ENCODE peak calls at places on chromosomes 5 and 9, in nine cellular contexts. L, P, G, A, Z, E, O, F and X are unnamed samples.
A peak's percentile ranks its signal among the peaks of the same experiment; 100 is the strongest.

GRCh38 chr5:142253938-142254895 is 70.6 kb downstream of the SPRY4 start:
- DNase-seq in Z (no peak), A (peak; percentile 85), L (no peak), E (peak; percentile 37), G (peak; percentile 47), O (peak; percentile 39), P (no peak), F (no peak), X (peak; percentile 33)

GRCh38 chr9:33623658-33624586 is 99.9 kb downstream of the ANKRD18B start:
- DNase-seq in F (peak; percentile 56), G (peak; percentile 67), Z (no peak), A (peak; percentile 59), L (peak; percentile 66), O (peak; percentile 13), E (peak; percentile 69), P (peak; percentile 81), X (peak; percentile 81)

GRCh38 chr5:5497132-5497748 is 74.8 kb downstream of the ICE1 start:
- DNase-seq in A (peak; percentile 64), P (peak; percentile 26), O (no peak), G (peak; percentile 57), F (peak; percentile 58), Z (peak; percentile 23), L (no peak), E (peak; percentile 62), X (peak; percentile 71)

GRCh38 chr9:120888626-120889025 is 11.6 kb upstream of the PHF19 start:
- DNase-seq in Z (no peak), O (no peak), L (no peak), G (no peak), A (no peak), E (no peak), F (no peak), P (no peak), X (no peak)

GRCh38 chr5:74075900-74076484 is 450.0 kb downstream of the ARHGEF28 start:
- DNase-seq in P (no peak), L (no peak), O (no peak), A (no peak), Z (no peak), E (no peak), G (peak; percentile 7), F (no peak), X (no peak)

GRCh38 chr9:98795970-98796363 is 388 bp downstream of the ANKS6 start:
- DNase-seq in Z (no peak), P (no peak), O (no peak), E (no peak), G (no peak), L (peak; percentile 46), F (no peak), A (peak; percentile 6), X (no peak)

GRCh38 chr9:136606687-136607333 is 55.9 kb upstream of the EGFL7 start:
- DNase-seq in F (no peak), L (no peak), O (no peak), Z (no peak), P (no peak), G (no peak), E (no peak), A (no peak), X (no peak)

GRCh38 chr5:103066346-103066745 is 53.6 kb downstream of the GIN1 start:
- DNase-seq in O (no peak), A (no peak), P (no peak), G (no peak), L (no peak), E (no peak), Z (no peak), F (no peak), X (no peak)

GRCh38 chr9:127708952-127709587 is 2.3 kb downstream of the CFAP157 start:
- DNase-seq in A (no peak), Z (no peak), F (no peak), E (no peak), G (no peak), O (no peak), L (no peak), P (no peak), X (no peak)

GRCh38 chr9:36913393-36914211 is 120.5 kb downstream of the PAX5 start:
- DNase-seq in F (no peak), G (no peak), O (no peak), Z (no peak), E (no peak), A (no peak), L (no peak), P (no peak), X (no peak)

GRCh38 chr5:55234171-55234700 is 828 bp upstream of the CCNO start:
- DNase-seq in E (peak; percentile 31), Z (no peak), P (peak; percentile 12), G (peak; percentile 19), O (no peak), F (no peak), A (peak; percentile 18), L (peak; percentile 63), X (peak; percentile 37)

GRCh38 chr9:119963798-119964372 is 594.6 kb upstream of the BRINP1 start:
- DNase-seq in Z (no peak), O (peak; percentile 94), G (peak; percentile 89), F (no peak), P (peak; percentile 33), A (peak; percentile 99), L (peak; percentile 25), E (peak; percentile 86), X (peak; percentile 75)

GRCh38 chr5:27702339-27702820 is 664.0 kb upstream of the CDH9 start:
- DNase-seq in L (no peak), F (no peak), P (no peak), E (peak; percentile 48), O (peak; percentile 24), G (no peak), Z (no peak), A (peak; percentile 0), X (peak; percentile 55)

GRCh38 chr9:116144038-116144437 is 9.6 kb upstream of the PAPPA start:
- DNase-seq in Z (no peak), G (peak; percentile 88), F (no peak), A (peak; percentile 53), O (no peak), E (peak; percentile 80), L (no peak), P (no peak), X (peak; percentile 44)
- TF ChIP-seq CTCF in Z (no peak), G (no peak), F (no peak), A (no peak), O (no peak), E (no peak), L (no peak), P (no peak), X (no peak)

GRCh38 chr9:134536101-134536900 is 105.3 kb upstream of the COL5A1 start:
- DNase-seq in Z (no peak), E (peak; percentile 80), O (no peak), F (no peak), P (no peak), A (peak; percentile 83), L (no peak), G (peak; percentile 87), X (peak; percentile 68)

GRCh38 chr9:134538856-134539562 is 102.6 kb upstream of the COL5A1 start:
- DNase-seq in E (no peak), G (no peak), P (no peak), F (no peak), Z (no peak), A (peak; percentile 88), L (no peak), O (no peak), X (no peak)

GRCh38 chr9:134535171-134535570 is 106.4 kb upstream of the COL5A1 start:
- DNase-seq in G (no peak), E (no peak), Z (no peak), F (no peak), P (no peak), L (no peak), O (no peak), A (no peak), X (no peak)

GRCh38 chr9:134537891-134538520 is 103.6 kb upstream of the COL5A1 start:
- DNase-seq in P (no peak), Z (no peak), A (peak; percentile 56), E (peak; percentile 40), G (no peak), F (no peak), L (no peak), O (no peak), X (no peak)

GRCh38 chr9:134536931-134537330 is 104.7 kb upstream of the COL5A1 start:
- DNase-seq in F (no peak), Z (no peak), L (no peak), E (no peak), A (no peak), O (no peak), P (no peak), G (no peak), X (no peak)
- H3K4me3 ChIP-seq in F (no peak overlapping the region), Z (no peak overlapping the region), L (no peak overlapping the region), E (no peak overlapping the region), A (no peak overlapping the region), O (no peak overlapping the region), P (no peak overlapping the region), G (no peak overlapping the region), X (no peak overlapping the region)

GRCh38 chr9:4152876-4153275 is 147.0 kb downstream of the GLIS3 start:
- DNase-seq in A (no peak), E (no peak), L (no peak), G (no peak), P (no peak), O (no peak), F (no peak), Z (no peak), X (no peak)
- TF ChIP-seq CTCF in A (no peak), E (no peak), L (no peak), G (no peak), P (peak; percentile 6), O (no peak), F (no peak), Z (no peak), X (no peak)

GRCh38 chr9:653421-653820 is 188.1 kb upstream of the DMRT1 start:
- DNase-seq in P (no peak), O (no peak), E (no peak), F (no peak), L (no peak), A (no peak), Z (no peak), G (no peak), X (no peak)
- H3K4me3 ChIP-seq in P (no peak overlapping the region), O (no peak overlapping the region), E (no peak overlapping the region), F (no peak overlapping the region), L (no peak overlapping the region), A (no peak overlapping the region), Z (no peak overlapping the region), G (no peak overlapping the region), X (no peak overlapping the region)

DNA sequence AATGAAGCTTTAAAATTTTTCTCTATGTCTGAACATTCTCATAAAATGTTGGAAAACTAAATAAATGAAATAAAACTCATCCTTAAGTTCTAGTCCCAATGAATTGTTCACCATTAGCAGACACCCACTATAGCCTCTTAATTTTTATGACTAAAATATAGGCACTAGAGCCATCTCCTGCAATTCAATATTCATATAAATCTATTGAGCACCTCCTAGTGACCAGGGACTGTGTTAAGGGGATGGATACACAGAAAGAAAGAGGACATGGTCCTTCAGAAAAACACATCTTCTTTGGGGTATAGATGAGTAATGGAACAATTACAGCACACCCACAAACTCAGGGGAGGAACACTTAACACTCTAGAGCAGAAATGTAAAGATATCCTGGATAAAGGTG is 3.5 kb upstream of the GDA start:
- DNase-seq in F (no peak), E (no peak), Z (no peak), P (no peak), O (no peak), L (no peak), A (no peak), G (no peak), X (no peak)
- TF ChIP-seq CTCF in F (no peak), E (no peak), Z (no peak), P (no peak), O (no peak), L (no peak), A (no peak), G (no peak), X (no peak)